ENCODE peak calls at places on chromosomes 7 and 10, in eight cellular contexts. J, F, Z, K, A, Q, W and I are unnamed samples.
A peak's percentile ranks its signal among the peaks of the same experiment; 100 is the strongest.

GRCh38 chr10:113019692-113020424 is 69.8 kb downstream of the TCF7L2 start:
- DNase-seq in F (no peak), J (no peak), Z (no peak), A (no peak), Q (no peak), W (no peak), K (no peak), I (no peak)

GRCh38 chr7:155533827-155534690 is 12.3 kb downstream of the CNPY1 start:
- DNase-seq in K (no peak), J (peak; percentile 94), Z (no peak), F (no peak), Q (peak; percentile 0), A (no peak), W (peak; percentile 58), I (peak; percentile 92)

GRCh38 chr10:89352039-89352597 is 24.3 kb downstream of the IFIT3 start:
- DNase-seq in J (peak; percentile 50), F (no peak), Q (peak; percentile 53), W (peak; percentile 62), Z (peak; percentile 40), K (peak; percentile 99), A (peak; percentile 100), I (no peak)

GRCh38 chr7:17301491-17302101 is 3.1 kb downstream of the AHR start:
- DNase-seq in Q (peak; percentile 64), K (peak; percentile 51), J (no peak), W (no peak), A (peak; percentile 75), F (no peak), Z (peak; percentile 32), I (no peak)

GRCh38 chr7:101539784-101540183 is 89.3 kb downstream of the MYL10 start:
- DNase-seq in K (no peak), A (no peak), Q (no peak), F (no peak), Z (no peak), J (no peak), W (no peak), I (no peak)

GRCh38 chr10:117212176-117212575 is 14.9 kb downstream of the KCNK18 start:
- DNase-seq in Q (peak; percentile 44), A (no peak), J (no peak), F (no peak), Z (no peak), W (no peak), K (no peak), I (no peak)

GRCh38 chr7:144483189-144483588 is 79.7 kb upstream of the NOBOX start:
- DNase-seq in W (no peak), Q (no peak), A (no peak), F (no peak), J (no peak), K (no peak), Z (no peak), I (no peak)

GRCh38 chr7:72286486-72286885 is 125.7 kb downstream of the CALN1 start:
- DNase-seq in K (no peak), Z (no peak), A (no peak), J (no peak), Q (no peak), F (no peak), W (no peak), I (no peak)

GRCh38 chr7:107615910-107616680 is 36.0 kb downstream of the BCAP29 start:
- DNase-seq in Q (no peak), Z (no peak), K (no peak), J (no peak), A (no peak), F (no peak), W (no peak), I (no peak)

GRCh38 chr10:89531359-89531758 is 4.0 kb downstream of the SLC16A12 start:
- DNase-seq in Q (no peak), A (no peak), W (no peak), K (no peak), Z (no peak), J (no peak), F (no peak), I (no peak)